ENCODE peak calls at places on chromosome 20, in seven cellular contexts. B, X, F, V, I, E and A are unnamed samples.

GRCh38 chr20:24134930-24135329 is 146.4 kb upstream of the GGTLC1 start:
- DNase-seq in E (no peak), I (no peak), X (no peak), B (no peak), V (no peak), F (no peak), A (no peak)

GRCh38 chr20:10553326-10553984 is 118.3 kb downstream of the SLX4IP start:
- DNase-seq in X (peak; percentile 78), B (peak; percentile 15), V (peak; percentile 77), F (peak; percentile 74), E (peak; percentile 47), I (peak; percentile 66), A (peak; percentile 61)

GRCh38 chr20:25233016-25233772 is 14.7 kb upstream of the PYGB start:
- DNase-seq in X (peak; percentile 88), E (peak; percentile 81), V (peak; percentile 59), I (no peak), F (peak; percentile 88), B (no peak), A (peak; percentile 79)

GRCh38 chr20:5844063-5844681 is 94.0 kb downstream of the SHLD1 start:
- DNase-seq in V (no peak), I (no peak), B (no peak), F (no peak), X (no peak), E (peak; percentile 37), A (peak; percentile 21)

GRCh38 chr20:52201395-52201794 is 9.8 kb upstream of the ZFP64 start:
- DNase-seq in F (no peak), E (no peak), B (no peak), V (no peak), X (no peak), I (no peak), A (no peak)

GRCh38 chr20:61163027-61163426 is 89.0 kb upstream of the CDH4 start:
- DNase-seq in X (no peak), I (no peak), B (no peak), F (no peak), E (no peak), V (no peak), A (no peak)

GRCh38 chr20:17938889-17939619 is 29.5 kb downstream of the SNX5 start:
- DNase-seq in F (peak; percentile 78), X (no peak), E (no peak), V (peak; percentile 57), B (peak; percentile 72), I (peak; percentile 86), A (peak; percentile 62)

GRCh38 chr20:382291-383115 is 1.9 kb downstream of the TRIB3 start:
- DNase-seq in I (no peak), V (no peak), F (no peak), E (no peak), B (no peak), X (no peak), A (no peak)

GRCh38 chr20:35954200-35954906 is at the start of gene SCAND1:
- DNase-seq in X (peak; percentile 99), B (peak; percentile 94), V (peak; percentile 93), I (peak; percentile 98), E (peak; percentile 90), F (peak; percentile 96), A (peak; percentile 98)

GRCh38 chr20:12098411-12098810 is 180.7 kb downstream of the BTBD3 start:
- DNase-seq in B (no peak), F (peak; percentile 37), E (no peak), X (no peak), I (no peak), V (no peak), A (peak; percentile 49)

GRCh38 chr20:12824353-12824752 is 184.4 kb upstream of the SPTLC3 start:
- DNase-seq in X (no peak), E (no peak), I (no peak), V (no peak), B (no peak), F (no peak), A (no peak)

GRCh38 chr20:40953856-40954255 is 74.8 kb upstream of the TOP1 start:
- DNase-seq in X (no peak), V (no peak), E (peak; percentile 36), B (no peak), F (no peak), I (no peak), A (no peak)

GRCh38 chr20:21099653-21100589 is 6.2 kb downstream of the LINC00237 start:
- DNase-seq in I (peak; percentile 52), V (no peak), B (peak; percentile 39), X (peak; percentile 69), F (peak; percentile 42), E (no peak), A (peak; percentile 56)

GRCh38 chr20:10079964-10080363 is 45.2 kb downstream of the ANKEF1 start:
- DNase-seq in E (peak; percentile 86), X (no peak), I (no peak), B (no peak), F (no peak), V (no peak), A (no peak)

GRCh38 chr20:25352746-25353145 is 37.9 kb downstream of the ABHD12 start:
- DNase-seq in E (no peak), V (no peak), X (no peak), B (no peak), F (no peak), I (no peak), A (no peak)

GRCh38 chr20:32071395-32072167 is 19.5 kb downstream of the HCK start:
- DNase-seq in F (no peak), I (no peak), V (no peak), B (no peak), E (no peak), X (no peak), A (no peak)

GRCh38 chr20:5780233-5781217 is 30.3 kb downstream of the SHLD1 start:
- DNase-seq in I (no peak), X (no peak), E (peak; percentile 29), F (no peak), V (no peak), B (peak; percentile 47), A (peak; percentile 67)

GRCh38 chr20:62816031-62816878 is 595 bp upstream of the COL9A3 start:
- DNase-seq in B (no peak), V (no peak), I (peak; percentile 92), E (no peak), X (no peak), F (no peak), A (no peak)
- H3K27ac ChIP-seq in B (no peak overlapping the region), V (no peak overlapping the region), I (no peak overlapping the region), E (no peak overlapping the region), X (no peak overlapping the region), F (peak overlapping the region; percentile 10), A (no peak overlapping the region)

DNA sequence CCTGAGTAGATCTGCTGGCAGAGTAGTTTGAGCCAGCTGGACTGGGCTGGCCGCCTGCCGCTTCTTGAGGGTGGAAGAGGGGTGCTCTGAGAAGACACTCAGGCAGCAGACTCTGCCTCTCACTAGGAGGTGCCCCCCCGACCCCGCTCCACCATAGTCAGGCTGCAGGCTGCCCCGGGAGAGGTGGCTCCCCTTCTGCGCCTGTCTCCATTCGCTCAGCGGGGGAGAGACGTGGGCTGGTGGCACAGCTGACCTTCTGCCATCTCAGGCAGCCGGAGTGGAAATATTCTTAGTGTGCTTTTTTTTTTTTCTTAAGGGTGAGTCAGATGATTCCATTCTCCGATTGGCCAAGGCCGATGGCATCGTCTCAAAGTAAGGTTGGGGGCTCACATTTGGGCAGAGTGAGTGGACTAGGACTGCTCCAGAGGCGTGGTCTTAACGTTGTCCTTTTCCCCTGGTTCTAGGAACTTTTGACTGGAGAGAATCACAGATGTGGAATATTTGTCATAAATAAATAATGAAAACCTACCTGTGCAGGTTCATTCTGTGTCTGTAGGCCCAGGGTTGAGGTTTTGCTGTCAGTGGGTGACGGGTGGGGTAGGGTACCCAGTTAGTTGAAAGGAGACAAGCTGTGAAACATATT is 1.2 kb downstream of the RPS21 start:
- DNase-seq in B (no peak), I (no peak), E (no peak), F (no peak), X (no peak), V (no peak), A (no peak)
- H3K27ac ChIP-seq in B (peak overlapping the region; percentile 95), I (no peak overlapping the region), E (peak overlapping the region; percentile 91), F (peak overlapping the region; percentile 95), X (no peak overlapping the region), V (peak overlapping the region; percentile 98), A (no peak overlapping the region)

DNA sequence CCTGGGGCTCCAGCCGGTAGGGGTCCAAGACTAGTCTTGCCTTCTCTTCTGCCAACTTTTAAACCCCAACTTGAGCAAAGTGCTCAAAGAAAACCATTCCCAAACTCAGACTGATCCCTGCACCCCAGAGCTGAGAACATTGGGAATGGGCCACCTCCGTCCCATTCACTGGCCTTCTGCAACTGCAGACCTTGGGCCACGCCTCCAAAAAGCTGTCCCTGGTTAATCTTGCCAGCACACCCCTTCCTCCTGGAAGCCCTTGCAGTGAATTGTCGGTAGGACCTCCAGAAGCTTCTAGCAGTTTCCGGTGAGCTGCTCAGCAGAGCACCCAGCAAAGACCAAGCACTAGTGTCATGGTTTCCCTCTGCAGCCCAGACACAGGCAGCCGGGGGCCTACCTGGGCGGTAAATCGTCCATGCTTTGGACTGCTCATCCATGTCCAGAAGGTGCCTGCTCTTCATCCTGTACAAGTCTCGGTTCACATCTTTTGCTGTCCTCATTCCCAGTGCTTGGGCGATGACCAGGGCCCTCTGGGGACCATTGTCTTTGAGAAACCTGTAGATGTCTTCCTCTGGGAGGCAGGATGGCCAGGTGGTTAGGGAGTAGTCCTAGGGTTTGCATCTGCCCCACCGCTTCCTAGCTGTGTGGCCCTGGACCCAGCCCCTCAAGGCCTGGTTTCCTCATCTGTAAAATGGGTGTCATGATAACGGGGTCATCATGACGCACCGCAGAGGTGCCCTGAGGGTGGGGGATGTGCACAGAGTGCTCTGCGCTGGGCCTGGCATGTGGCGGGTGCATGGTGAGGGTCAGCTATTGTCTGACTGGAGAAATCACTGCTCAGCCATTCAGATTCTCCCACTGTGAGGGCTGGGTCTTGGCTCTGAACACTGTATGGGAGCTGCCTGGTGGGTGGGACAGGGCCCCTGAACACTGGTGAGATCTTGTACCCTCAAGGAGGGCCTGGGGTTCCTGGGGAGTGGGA is 5.4 kb downstream of the ZBP1 start:
- DNase-seq in V (no peak), X (peak; percentile 49), B (no peak), I (no peak), F (no peak), E (no peak), A (no peak)
- H3K27ac ChIP-seq in V (no peak overlapping the region), X (no peak overlapping the region), B (no peak overlapping the region), I (no peak overlapping the region), F (no peak overlapping the region), E (no peak overlapping the region), A (no peak overlapping the region)

GRCh38 chr20:4159765-4160490 is 144.6 kb upstream of the RNF24 start:
- DNase-seq in X (peak; percentile 52), V (no peak), I (no peak), E (no peak), B (no peak), F (no peak), A (no peak)

GRCh38 chr20:4164246-4164645 is 148.9 kb upstream of the RNF24 start:
- DNase-seq in F (no peak), I (no peak), V (no peak), B (no peak), X (no peak), E (no peak), A (no peak)

GRCh38 chr20:4160761-4161305 is 145.5 kb upstream of the RNF24 start:
- DNase-seq in I (no peak), V (peak; percentile 43), F (peak; percentile 32), E (peak; percentile 54), B (no peak), X (peak; percentile 83), A (no peak)

GRCh38 chr20:4161447-4162251 is 146.3 kb upstream of the RNF24 start:
- DNase-seq in X (peak; percentile 92), E (no peak), V (no peak), B (no peak), F (peak; percentile 83), I (no peak), A (peak; percentile 95)

DNA sequence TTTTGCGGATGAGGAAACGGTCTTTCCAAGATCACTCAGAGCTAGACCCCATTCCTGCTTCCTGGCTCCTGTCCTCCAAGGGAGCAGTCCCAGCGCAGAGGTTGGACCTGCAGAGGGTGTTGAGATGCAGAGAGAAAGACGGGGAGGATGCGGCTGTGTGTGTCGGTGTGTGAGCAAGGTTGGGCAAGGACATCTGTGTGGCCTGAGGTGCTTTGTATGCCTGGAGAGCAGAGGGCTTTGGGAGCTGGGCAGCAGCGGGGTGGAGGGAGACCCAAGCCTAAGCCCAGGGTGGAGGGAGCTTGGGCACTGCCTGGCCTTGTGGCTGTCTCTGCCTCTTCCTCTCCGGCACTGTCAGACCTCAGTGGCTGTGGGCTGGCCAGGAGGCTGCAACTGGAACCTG is 147.4 kb upstream of the RNF24 start:
- DNase-seq in X (peak; percentile 54), I (no peak), E (no peak), V (no peak), B (no peak), F (no peak), A (no peak)
- H3K27ac ChIP-seq in X (no peak overlapping the region), I (no peak overlapping the region), E (no peak overlapping the region), V (no peak overlapping the region), B (no peak overlapping the region), F (no peak overlapping the region), A (no peak overlapping the region)